ENCODE peak calls at places on chromosomes 16 and 17, in six cellular contexts. S is colonic mucosa, K is tibial nerve, B is bronchial epithelial cell, Q is stomach, Y is HCT116. X is an unnamed sample.

GRCh38 chr16:81488687-81489411 is 44.2 kb downstream of the CMIP start:
- DNase-seq in Q (no peak), B (no peak), K (no peak), Y (no peak), S (no peak), X (no peak)

GRCh38 chr16:57628008-57628781 is at the start of gene ADGRG1:
- DNase-seq in K (peak), Q (peak), B (peak), S (peak), Y (peak), X (peak)

GRCh38 chr17:19897901-19898300 is 30.2 kb upstream of the ULK2 start:
- DNase-seq in Q (no peak), S (no peak), K (no peak), B (peak), Y (peak), X (peak)

GRCh38 chr16:80014241-80014939 is 413.9 kb upstream of the MAF start:
- DNase-seq in K (no peak), Y (no peak), S (no peak), Q (no peak), B (peak), X (no peak)

GRCh38 chr17:8186787-8187516 is 3.0 kb downstream of the BORCS6 start:
- DNase-seq in S (peak), K (peak), Q (peak), Y (peak), B (peak), X (peak)

GRCh38 chr16:3625911-3626732 is 14.7 kb upstream of the SLX4 start:
- DNase-seq in Q (no peak), B (peak), S (no peak), Y (no peak), K (no peak), X (no peak)

GRCh38 chr17:72476575-72476986 is 355.8 kb downstream of the SOX9 start:
- DNase-seq in Q (peak), S (no peak), Y (no peak), K (no peak), B (no peak), X (no peak)

GRCh38 chr16:72012607-72013006 is 4.1 kb downstream of the DHODH start:
- DNase-seq in K (no peak), S (no peak), Q (no peak), B (no peak), Y (no peak), X (no peak)

GRCh38 chr17:34009946-34010345 is 245.1 kb upstream of the CCL2 start:
- DNase-seq in S (no peak), Q (no peak), B (no peak), Y (no peak), K (no peak), X (no peak)

GRCh38 chr17:79785017-79785899 is 7.3 kb downstream of the CBX2 start:
- DNase-seq in Y (no peak), S (no peak), K (no peak), Q (no peak), B (no peak), X (no peak)

GRCh38 chr17:29574732-29575510 is 6.4 kb downstream of the TP53I13 start:
- DNase-seq in K (no peak), Y (no peak), Q (peak), S (peak), B (no peak), X (no peak)

GRCh38 chr17:50519141-50519834 is 11.0 kb downstream of the MYCBPAP start:
- DNase-seq in K (no peak), B (peak), S (no peak), Q (no peak), Y (no peak), X (no peak)

GRCh38 chr17:76417499-76418143 is 33.2 kb downstream of the SPHK1 start:
- DNase-seq in S (no peak), Y (no peak), Q (no peak), K (no peak), B (no peak), X (no peak)

GRCh38 chr17:40346061-40346767 is 18.3 kb downstream of the GJD3 start:
- DNase-seq in Q (no peak), K (no peak), B (no peak), S (peak), Y (no peak), X (no peak)

GRCh38 chr16:30121741-30122620 is 1.0 kb downstream of the MAPK3 start:
- DNase-seq in Y (no peak), K (peak), B (no peak), Q (peak), S (peak), X (no peak)

GRCh38 chr17:9824094-9824493 is 1.6 kb upstream of the GLP2R start:
- DNase-seq in K (no peak), Y (no peak), Q (no peak), B (no peak), S (no peak), X (no peak)

GRCh38 chr16:48542020-48542473 is 67.9 kb downstream of the N4BP1 start:
- DNase-seq in B (peak), S (peak), K (peak), Y (no peak), Q (no peak), X (no peak)

GRCh38 chr16:79609861-79610260 is 9.3 kb upstream of the MAF start:
- DNase-seq in S (no peak), Y (no peak), Q (no peak), B (peak), K (no peak), X (no peak)

GRCh38 chr16:87789437-87790277 is 23.9 kb upstream of the KLHDC4 start:
- DNase-seq in B (peak), Y (no peak), Q (peak), K (no peak), S (no peak), X (no peak)

GRCh38 chr16:27273670-27274522 is 5.3 kb upstream of the NSMCE1 start:
- DNase-seq in K (no peak), Q (no peak), B (no peak), S (peak), Y (peak), X (no peak)

GRCh38 chr17:79742951-79743476 is 12.3 kb downstream of the ENPP7 start:
- DNase-seq in Y (no peak), B (no peak), K (no peak), Q (no peak), S (no peak), X (no peak)

GRCh38 chr17:16286009-16286946 is 67.0 kb downstream of the CENPV start:
- DNase-seq in Y (peak), Q (peak), B (peak), S (peak), K (peak), X (peak)

GRCh38 chr16:4263504-4264436 is 9.1 kb downstream of the TFAP4 start:
- DNase-seq in K (peak), Y (peak), Q (peak), B (no peak), S (peak), X (no peak)

GRCh38 chr16:48276102-48276501 is 28.8 kb upstream of the ABCC11 start:
- DNase-seq in Q (no peak), K (no peak), Y (no peak), S (no peak), B (no peak), X (no peak)

GRCh38 chr17:57935833-57936807 is 19.1 kb downstream of the CUEDC1 start:
- DNase-seq in B (no peak), S (no peak), K (no peak), Q (no peak), Y (no peak), X (no peak)

GRCh38 chr17:27523712-27524111 is 67.5 kb downstream of the KSR1 start:
- DNase-seq in K (no peak), S (no peak), Q (no peak), B (peak), Y (peak), X (no peak)

GRCh38 chr17:81428121-81428515 is 32.9 kb downstream of the BAHCC1 start:
- DNase-seq in S (no peak), B (no peak), K (no peak), Q (peak), Y (no peak), X (no peak)

GRCh38 chr17:41654908-41655607 is 30.7 kb upstream of the KRT17 start:
- DNase-seq in B (peak), S (no peak), K (no peak), Y (no peak), Q (no peak), X (no peak)

GRCh38 chr17:82328141-82328993 is 5.2 kb downstream of the SECTM1 start:
- DNase-seq in B (no peak), K (no peak), Q (peak), Y (no peak), S (peak), X (no peak)

DNA sequence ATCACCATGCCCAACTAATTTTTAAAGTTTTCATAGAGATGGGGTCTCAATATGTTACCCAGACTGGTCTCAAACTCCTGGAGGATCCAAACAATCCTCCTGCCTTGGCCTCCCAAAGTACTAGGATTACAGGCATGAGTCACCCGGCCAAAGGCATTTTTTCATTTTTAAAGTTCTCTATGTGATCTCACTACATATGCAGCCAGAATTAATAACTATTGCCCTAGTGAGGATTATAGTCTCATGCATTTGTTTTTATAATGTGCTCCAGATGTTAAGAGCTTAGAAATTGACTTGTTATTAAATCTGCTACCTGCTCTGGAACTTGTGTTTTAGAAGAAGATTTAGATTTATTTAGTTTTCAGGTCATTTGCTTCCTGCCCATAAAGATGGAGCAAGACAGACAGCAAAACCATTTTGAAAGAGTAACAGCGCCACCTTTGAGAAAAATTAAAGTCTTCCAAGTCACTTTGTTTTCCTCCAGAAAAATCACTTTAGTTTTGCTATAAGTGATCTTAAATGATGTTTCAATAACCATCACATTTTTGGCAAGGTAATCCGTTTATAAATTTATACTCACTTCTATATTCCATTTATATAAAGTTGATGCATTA is 79.5 kb downstream of the CA4 start:
- DNase-seq in Y (peak), S (no peak), K (no peak), Q (no peak), B (no peak), X (no peak)
- TF ChIP-seq CTCF in Y (peak), S (no peak), K (no peak), Q (no peak), B (no peak), X (no peak)

DNA sequence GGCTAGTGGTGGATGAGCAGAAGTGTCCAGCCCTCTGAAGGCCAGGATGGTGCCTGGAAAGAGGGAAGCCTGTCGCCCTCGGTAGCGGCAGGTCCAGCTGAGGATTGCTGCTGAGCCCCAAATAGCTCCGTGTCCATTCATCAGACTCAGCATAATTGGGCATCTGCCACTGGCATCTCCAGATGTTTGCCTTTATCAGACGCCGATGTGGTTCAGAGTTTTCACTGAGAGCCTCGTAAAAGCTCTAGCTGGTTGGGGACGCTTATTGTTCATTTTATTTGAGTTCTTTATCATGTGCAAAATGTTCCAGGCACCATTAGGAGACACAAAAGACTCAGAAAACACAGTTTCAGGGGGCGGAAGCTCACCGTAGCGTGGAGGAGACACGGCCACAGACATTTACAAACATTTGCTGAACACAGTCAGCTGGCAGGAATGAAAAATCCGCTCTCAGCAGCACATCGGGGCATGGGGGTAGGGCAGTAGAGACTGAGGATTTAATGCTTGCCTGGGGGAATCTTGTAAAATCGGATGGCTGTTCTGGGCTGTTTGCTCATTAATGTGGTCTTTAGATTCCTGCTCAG is 41.8 kb downstream of the SMPD3 start:
- DNase-seq in B (peak), K (no peak), Y (no peak), Q (no peak), S (no peak), X (peak)
- H3K4me3 ChIP-seq in B (no peak), K (no peak), Y (no peak), Q (no peak), S (no peak), X (peak)

GRCh38 chr16:23384878-23385277 is 68.1 kb downstream of the COG7 start:
- DNase-seq in Q (no peak), Y (no peak), S (no peak), B (peak), K (no peak), X (no peak)
- TF ChIP-seq CTCF in Q (no peak), Y (no peak), S (no peak), B (no peak), K (no peak), X (no peak)

DNA sequence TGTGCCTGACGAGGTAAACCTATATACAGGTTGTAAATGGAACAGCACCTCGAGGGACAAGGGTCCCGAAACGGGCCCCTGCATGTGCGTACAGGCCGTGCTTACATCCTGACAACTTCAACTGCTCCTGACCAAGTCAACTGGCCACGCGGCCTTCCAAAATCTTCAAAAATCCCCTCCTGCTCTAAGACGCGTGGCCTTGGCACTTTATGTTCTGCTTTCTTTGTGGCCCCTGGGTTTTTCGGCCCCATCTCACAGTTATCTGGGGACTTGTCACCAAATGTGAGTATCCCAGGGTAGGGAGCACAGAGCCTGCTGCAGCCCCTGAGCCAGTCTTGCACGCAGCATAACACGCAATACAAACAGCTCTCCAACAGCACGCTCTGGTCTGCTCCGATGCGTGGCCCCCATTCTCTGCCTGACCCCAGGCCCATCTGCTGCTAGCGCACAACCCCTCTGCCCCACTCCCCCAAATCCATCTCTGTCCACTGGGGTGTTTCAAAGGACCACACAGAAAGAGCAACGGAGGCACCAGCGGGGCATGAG is 659 bp downstream of the RPH3AL start:
- DNase-seq in Y (no peak), Q (no peak), K (no peak), S (no peak), B (no peak), X (no peak)
- H3K4me3 ChIP-seq in Y (peak), Q (peak), K (no peak), S (no peak), B (peak), X (no peak)

GRCh38 chr17:63289931-63290330 is 156.2 kb downstream of the CYB561 start:
- DNase-seq in K (no peak), S (no peak), Q (no peak), B (no peak), Y (no peak), X (no peak)
- TF ChIP-seq CTCF in K (no peak), S (no peak), Q (no peak), B (no peak), Y (no peak), X (no peak)

GRCh38 chr17:45262516-45263476 is 902 bp upstream of the SPATA32 start:
- DNase-seq in B (peak), S (no peak), Y (no peak), K (no peak), Q (no peak), X (no peak)

GRCh38 chr17:45264430-45264829 is 2.5 kb upstream of the SPATA32 start:
- DNase-seq in B (no peak), S (no peak), K (no peak), Q (no peak), Y (no peak), X (no peak)

GRCh38 chr17:45260204-45260783 is 1.6 kb downstream of the SPATA32 start:
- DNase-seq in K (no peak), B (no peak), Y (no peak), S (no peak), Q (no peak), X (no peak)

GRCh38 chr17:45263477-45263860 is 1.6 kb upstream of the SPATA32 start:
- DNase-seq in Q (no peak), B (no peak), Y (no peak), K (no peak), S (no peak), X (no peak)

DNA sequence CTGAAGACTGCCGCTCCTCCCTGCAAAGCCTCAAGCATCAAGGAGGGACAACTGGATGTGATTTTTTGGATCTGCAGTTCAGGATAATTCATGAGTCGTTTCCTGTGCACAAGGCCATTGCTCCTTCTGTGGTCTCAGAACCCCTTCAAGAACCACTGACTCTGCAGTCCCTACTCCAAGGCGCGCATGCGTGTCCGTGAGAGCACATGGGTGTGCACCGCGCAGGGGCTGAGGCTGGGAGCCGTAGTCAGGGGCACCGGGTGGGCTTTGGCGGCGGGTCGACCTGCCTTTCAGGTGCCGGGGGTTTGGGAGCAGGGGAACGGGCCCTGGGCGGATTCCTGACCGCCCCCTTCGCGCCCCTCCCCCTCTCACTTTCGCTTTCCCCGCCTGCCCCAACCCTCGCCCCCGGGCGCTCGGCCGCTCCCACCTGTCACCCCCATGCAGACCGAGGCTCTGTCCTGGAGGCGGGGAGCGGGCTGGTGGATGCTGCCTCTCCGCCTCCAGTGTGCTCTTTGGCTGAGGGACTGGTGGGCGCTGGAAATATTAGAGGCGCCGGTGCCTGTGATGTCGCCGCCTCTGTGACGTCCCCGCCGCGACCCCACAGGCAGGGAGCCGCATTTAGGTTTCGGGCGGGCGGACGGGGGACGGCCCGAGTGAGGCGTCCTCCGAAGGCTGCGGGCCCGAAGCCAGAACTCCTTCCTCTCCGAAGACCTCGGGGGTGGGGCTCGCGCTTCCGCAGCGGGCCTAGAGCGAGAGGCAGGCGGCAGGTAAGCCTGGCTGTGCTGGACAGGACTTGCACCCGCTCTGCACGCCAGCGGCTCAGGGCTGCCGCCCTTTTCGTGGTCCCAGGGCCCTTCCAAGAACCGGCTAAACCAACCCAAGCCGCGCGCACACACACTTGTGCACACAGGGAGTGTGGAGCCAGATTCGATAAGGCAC is at the start of gene SPATA32:
- DNase-seq in K (no peak), B (peak), S (peak), Q (peak), Y (no peak), X (no peak)
- H3K4me3 ChIP-seq in K (peak), B (peak), S (peak), Q (peak), Y (no peak), X (peak)

DNA sequence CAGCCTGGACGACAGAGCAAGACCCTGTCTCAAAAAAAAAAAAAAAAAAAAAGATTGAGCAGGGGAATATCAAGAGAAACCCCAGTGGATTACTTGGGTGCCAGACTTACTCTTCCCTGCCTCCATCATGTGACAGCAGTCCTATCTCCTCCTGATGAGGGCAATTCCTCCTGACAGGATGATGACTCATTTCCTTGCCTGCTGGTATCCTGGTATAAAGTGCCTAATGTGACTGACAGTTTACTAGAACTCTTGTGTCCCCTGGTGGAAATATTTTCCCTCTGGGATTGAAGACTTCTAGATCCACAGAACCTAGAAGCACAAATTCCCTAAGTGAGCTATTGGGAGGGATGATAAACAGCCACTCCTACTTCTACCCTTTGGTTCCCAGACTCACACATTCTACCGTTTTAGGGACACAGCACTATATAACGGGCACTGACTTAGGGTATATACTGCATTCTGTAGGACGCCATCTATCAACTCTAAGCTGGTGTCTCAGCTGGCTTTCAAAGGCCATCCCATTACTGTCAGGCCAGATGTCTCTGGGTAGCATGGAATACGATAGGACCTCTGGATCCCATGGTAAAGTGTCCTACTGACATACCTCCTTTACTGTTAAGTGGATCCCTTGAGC is 114.6 kb upstream of the MED13 start:
- DNase-seq in S (peak), K (no peak), B (peak), Y (peak), Q (no peak), X (no peak)
- TF ChIP-seq CTCF in S (peak), K (peak), B (peak), Y (peak), Q (no peak), X (no peak)

X was measured in AG04449.